ENCODE peak calls at places on chromosomes 11 and 22, in four cellular contexts. One of them, this sample, is unnamed.

GRCh38 chr11:73280606-73281005 is 8.5 kb downstream of the P2RY6 start:
- DNase-seq in AG10803: no peak
- DNase-seq in hepatic stellate cell: no peak
- DNase-seq in activated naive CD4-positive, alpha-beta T cell: no peak
- DNase-seq in this sample: no peak

GRCh38 chr22:29314074-29314473 is 1.4 kb downstream of the RASL10A start:
- DNase-seq in AG10803: no peak
- DNase-seq in hepatic stellate cell: no peak
- DNase-seq in activated naive CD4-positive, alpha-beta T cell: no peak
- DNase-seq in this sample: no peak

GRCh38 chr11:28153586-28153985 is 45.4 kb downstream of the METTL15 start:
- DNase-seq in AG10803: peak
- DNase-seq in hepatic stellate cell: no peak
- DNase-seq in activated naive CD4-positive, alpha-beta T cell: no peak
- DNase-seq in this sample: no peak

GRCh38 chr11:36195496-36196346 is 93.5 kb downstream of the COMMD9 start:
- DNase-seq in AG10803: peak
- DNase-seq in hepatic stellate cell: no peak
- DNase-seq in activated naive CD4-positive, alpha-beta T cell: no peak
- DNase-seq in this sample: no peak

GRCh38 chr11:103055174-103055890 is 36.6 kb downstream of the DCUN1D5 start:
- DNase-seq in AG10803: peak
- DNase-seq in hepatic stellate cell: no peak
- DNase-seq in activated naive CD4-positive, alpha-beta T cell: no peak
- DNase-seq in this sample: no peak

GRCh38 chr22:37254206-37254866 is 10.3 kb upstream of the RAC2 start:
- DNase-seq in AG10803: peak
- DNase-seq in hepatic stellate cell: no peak
- DNase-seq in activated naive CD4-positive, alpha-beta T cell: no peak
- DNase-seq in this sample: no peak

GRCh38 chr11:112310414-112310813 is 49.8 kb upstream of the PLET1 start:
- DNase-seq in AG10803: peak
- DNase-seq in hepatic stellate cell: no peak
- DNase-seq in activated naive CD4-positive, alpha-beta T cell: no peak
- DNase-seq in this sample: no peak

GRCh38 chr11:91823252-91823830 is 401.3 kb upstream of the FAT3 start:
- DNase-seq in AG10803: no peak
- DNase-seq in hepatic stellate cell: no peak
- DNase-seq in activated naive CD4-positive, alpha-beta T cell: no peak
- DNase-seq in this sample: no peak

GRCh38 chr22:38187413-38188212 is 6.0 kb upstream of the PLA2G6 start:
- DNase-seq in AG10803: peak
- DNase-seq in hepatic stellate cell: no peak
- DNase-seq in activated naive CD4-positive, alpha-beta T cell: no peak
- DNase-seq in this sample: no peak

GRCh38 chr22:41092023-41092817 is at the start of gene EP300:
- DNase-seq in AG10803: peak
- DNase-seq in hepatic stellate cell: peak
- DNase-seq in activated naive CD4-positive, alpha-beta T cell: peak
- DNase-seq in this sample: peak

GRCh38 chr22:40258463-40259046 is 80.8 kb downstream of the TNRC6B start:
- DNase-seq in AG10803: no peak
- DNase-seq in hepatic stellate cell: no peak
- DNase-seq in activated naive CD4-positive, alpha-beta T cell: no peak
- DNase-seq in this sample: no peak

GRCh38 chr22:17493384-17493981 is 69.8 kb upstream of the SLC25A18 start:
- DNase-seq in AG10803: no peak
- DNase-seq in hepatic stellate cell: no peak
- DNase-seq in activated naive CD4-positive, alpha-beta T cell: no peak
- DNase-seq in this sample: no peak

GRCh38 chr22:22057617-22058378 is 75.2 kb upstream of the TOP3B start:
- DNase-seq in AG10803: no peak
- DNase-seq in hepatic stellate cell: no peak
- DNase-seq in activated naive CD4-positive, alpha-beta T cell: no peak
- DNase-seq in this sample: no peak

GRCh38 chr11:66985508-66986177 is 10.5 kb downstream of the C11orf86 start:
- DNase-seq in AG10803: no peak
- DNase-seq in hepatic stellate cell: no peak
- DNase-seq in activated naive CD4-positive, alpha-beta T cell: no peak
- DNase-seq in this sample: no peak

GRCh38 chr22:42976131-42976530 is 38.8 kb downstream of the PACSIN2 start:
- DNase-seq in AG10803: no peak
- DNase-seq in hepatic stellate cell: no peak
- DNase-seq in activated naive CD4-positive, alpha-beta T cell: no peak
- DNase-seq in this sample: no peak

GRCh38 chr22:48490513-48491411 is 1336.9 kb downstream of the BRD1 start:
- DNase-seq in AG10803: no peak
- DNase-seq in hepatic stellate cell: no peak
- DNase-seq in activated naive CD4-positive, alpha-beta T cell: no peak
- DNase-seq in this sample: no peak